ENCODE peak calls at places on chromosomes 4 and X, in four cellular contexts. W is A172, Y is AG08396, I is NCI-H1930. T is an unnamed sample.

GRCh38 chrX:123581586-123581985 is 151.3 kb downstream of the THOC2 start:
- DNase-seq in Y (no peak), I (no peak), W (no peak), T (no peak)

GRCh38 chrX:16771483-16772398 is 14.5 kb upstream of the TXLNG start:
- DNase-seq in W (peak), Y (no peak), I (peak), T (peak)

GRCh38 chrX:153410328-153410727 is 944 bp upstream of the ZFP92 start:
- DNase-seq in Y (no peak), W (no peak), I (no peak), T (no peak)

GRCh38 chrX:46228389-46228788 is 316.8 kb downstream of the ZNF674 start:
- DNase-seq in W (no peak), Y (no peak), I (no peak), T (no peak)

GRCh38 chr4:824461-825062 is 1.4 kb downstream of the CPLX1 start:
- DNase-seq in W (no peak), Y (no peak), I (no peak), T (no peak)

GRCh38 chrX:100659431-100660137 is 15.6 kb downstream of the SRPX2 start:
- DNase-seq in Y (no peak), I (no peak), W (no peak), T (no peak)

GRCh38 chrX:47831788-47832187 is 4.9 kb upstream of the ZNF81 start:
- DNase-seq in Y (peak), W (peak), I (peak), T (no peak)

GRCh38 chr4:7787067-7787466 is 152.6 kb downstream of the AFAP1 start:
- DNase-seq in Y (no peak), I (no peak), W (no peak), T (no peak)

GRCh38 chr4:110071466-110071865 is 126.9 kb downstream of the ELOVL6 start:
- DNase-seq in W (no peak), I (no peak), Y (no peak), T (no peak)

GRCh38 chrX:39773923-39774803 is 323.6 kb downstream of the BCOR start:
- DNase-seq in I (no peak), Y (no peak), W (peak), T (no peak)

GRCh38 chr4:135464311-135464710 is 1262.7 kb upstream of the PABPC4L start:
- DNase-seq in Y (no peak), W (no peak), I (no peak), T (no peak)

GRCh38 chrX:114580336-114580735 is 3.5 kb upstream of the HTR2C start:
- DNase-seq in W (no peak), Y (no peak), I (no peak), T (no peak)

GRCh38 chrX:47566841-47567240 is 5.8 kb downstream of the ARAF start:
- DNase-seq in I (no peak), Y (no peak), W (no peak), T (no peak)

GRCh38 chrX:136828830-136829229 is 48.1 kb upstream of the ARHGEF6 start:
- DNase-seq in Y (no peak), I (no peak), W (no peak), T (no peak)

GRCh38 chr4:108360857-108361820 is 192.4 kb upstream of the LEF1 start:
- DNase-seq in Y (peak), I (no peak), W (peak), T (no peak)

GRCh38 chrX:119726900-119727555 is 31.4 kb upstream of the SOWAHD start:
- DNase-seq in I (no peak), W (no peak), Y (no peak), T (no peak)

GRCh38 chr4:2591189-2591588 is 54.7 kb downstream of the FAM193A start:
- DNase-seq in I (no peak), Y (no peak), W (no peak), T (no peak)

GRCh38 chr4:6892190-6892908 is 17.3 kb upstream of the TBC1D14 start:
- DNase-seq in Y (peak), I (no peak), W (peak), T (no peak)

GRCh38 chr4:24915121-24915922 is 2.5 kb upstream of the CCDC149 start:
- DNase-seq in Y (no peak), W (no peak), I (no peak), T (no peak)

GRCh38 chr4:10184051-10184450 is 67.5 kb upstream of the WDR1 start:
- DNase-seq in I (no peak), W (no peak), Y (no peak), T (no peak)

GRCh38 chr4:148441624-148441985 is 609 bp downstream of the NR3C2 start:
- DNase-seq in I (no peak), W (no peak), Y (no peak), T (no peak)

GRCh38 chr4:137129471-137130244 is 402.6 kb downstream of the PCDH18 start:
- DNase-seq in W (no peak), I (no peak), Y (peak), T (no peak)

GRCh38 chrX:30521440-30522182 is 56.0 kb downstream of the TASL start:
- DNase-seq in Y (no peak), I (no peak), W (peak), T (no peak)

GRCh38 chr4:88585908-88586307 is 6.4 kb upstream of the HERC3 start:
- DNase-seq in I (no peak), W (no peak), Y (no peak), T (no peak)

GRCh38 chr4:48985976-48986653 is at the start of gene CWH43:
- DNase-seq in Y (no peak), W (no peak), I (no peak), T (no peak)

GRCh38 chr4:17717301-17717700 is 64.1 kb downstream of the FAM184B start:
- DNase-seq in Y (no peak), W (no peak), I (no peak), T (no peak)

GRCh38 chr4:114728426-114728825 is 129.8 kb downstream of the UGT8 start:
- DNase-seq in I (no peak), Y (no peak), W (no peak), T (no peak)

GRCh38 chr4:75169020-75169814 is 236.3 kb downstream of the PARM1 start:
- DNase-seq in Y (no peak), I (no peak), W (no peak), T (no peak)

GRCh38 chrX:119236599-119237525 is 777 bp downstream of the PGRMC1 start:
- DNase-seq in I (no peak), Y (peak), W (no peak), T (no peak)

GRCh38 chrX:119541188-119541587 is 24.0 kb downstream of the STEEP1 start:
- DNase-seq in I (no peak), Y (peak), W (peak), T (no peak)

GRCh38 chr4:159434496-159435241 is 331.8 kb downstream of the RAPGEF2 start:
- DNase-seq in I (no peak), W (no peak), Y (peak), T (no peak)

GRCh38 chr4:8126523-8126922 is 32.1 kb downstream of the ABLIM2 start:
- DNase-seq in I (no peak), Y (no peak), W (no peak), T (no peak)

GRCh38 chr4:145531193-145531592 is 49.5 kb downstream of the SMAD1 start:
- DNase-seq in Y (no peak), I (no peak), W (no peak), T (no peak)

GRCh38 chr4:185282968-185283367 is 73.6 kb downstream of the SNX25 start:
- DNase-seq in I (no peak), Y (peak), W (peak), T (no peak)

T was measured in NCI-H1417 treated with DMSO at 0.1 percent for 48 hours.